ENCODE peak calls at places on chromosome 1, in six cellular contexts. T is GOT3; L is stimulated activated CD4-positive, alpha-beta T cell treated with anti-CD3 and anti-CD28 coated beads, Interleukin-4, amount 100 ng/mL, for 48 hours; N is GM18507; E is left lung; Q is naive B cell. I is an unnamed sample.

GRCh38 chr1:206766251-206766856 is 4.2 kb upstream of the IL19 start:
- DNase-seq in E (peak), L (peak), T (no peak), N (no peak), Q (peak), I (no peak)

GRCh38 chr1:110309768-110310167 is 29.4 kb upstream of the RBM15 start:
- DNase-seq in Q (no peak), N (no peak), E (no peak), T (no peak), L (no peak), I (no peak)

GRCh38 chr1:206110820-206111219 is 6.4 kb downstream of the AVPR1B start:
- DNase-seq in Q (no peak), L (no peak), E (no peak), T (no peak), N (no peak), I (no peak)

GRCh38 chr1:10726355-10726754 is 70.1 kb downstream of the CASZ1 start:
- DNase-seq in N (no peak), E (no peak), Q (no peak), L (no peak), T (no peak), I (no peak)

GRCh38 chr1:221759436-221759835 is 17.5 kb upstream of the DUSP10 start:
- DNase-seq in T (no peak), Q (no peak), E (no peak), L (no peak), N (no peak), I (no peak)

GRCh38 chr1:201504799-201505504 is 2.0 kb downstream of the CSRP1 start:
- DNase-seq in Q (no peak), L (no peak), E (no peak), T (no peak), N (no peak), I (no peak)

GRCh38 chr1:65232402-65233122 is 76.8 kb upstream of the DNAJC6 start:
- DNase-seq in T (no peak), Q (no peak), N (no peak), L (no peak), E (no peak), I (no peak)

GRCh38 chr1:9922342-9922741 is 12.3 kb upstream of the CTNNBIP1 start:
- DNase-seq in N (no peak), T (no peak), L (no peak), Q (no peak), E (no peak), I (peak)

GRCh38 chr1:10794724-10795304 is 1.6 kb downstream of the CASZ1 start:
- DNase-seq in Q (no peak), N (no peak), E (no peak), L (no peak), T (no peak), I (peak)

GRCh38 chr1:53376041-53376461 is 48.2 kb upstream of the LRP8 start:
- DNase-seq in T (no peak), Q (no peak), N (no peak), L (no peak), E (no peak), I (no peak)

GRCh38 chr1:75520028-75520427 is 90.9 kb downstream of the SLC44A5 start:
- DNase-seq in E (no peak), L (no peak), Q (no peak), N (no peak), T (no peak), I (no peak)

GRCh38 chr1:56434025-56434424 is 145.3 kb downstream of the PLPP3 start:
- DNase-seq in L (no peak), T (no peak), N (no peak), E (no peak), Q (no peak), I (no peak)

GRCh38 chr1:15045123-15045522 is 108.4 kb upstream of the TMEM51 start:
- DNase-seq in L (no peak), T (no peak), E (no peak), N (no peak), Q (no peak), I (no peak)

GRCh38 chr1:12614402-12615165 is 3.4 kb downstream of the DHRS3 start:
- DNase-seq in E (no peak), N (no peak), T (no peak), Q (no peak), L (no peak), I (no peak)

GRCh38 chr1:156805766-156806511 is 10.7 kb downstream of the SH2D2A start:
- DNase-seq in E (no peak), T (no peak), L (no peak), N (no peak), Q (no peak), I (no peak)

I was measured in HuH-7.